ENCODE peak calls at places on chromosomes 7 and 10, in eight cellular contexts. N is HCT116, Z is upper lobe of left lung, B is mammary epithelial cell, X is osteoblast, C is K562, L is SJSA1, K is right lobe of liver. F is an unnamed sample.
A peak's percentile ranks its signal among the peaks of the same experiment; 100 is the strongest.

GRCh38 chr10:14481752-14482151 is 151.0 kb upstream of the FRMD4A start:
- DNase-seq in N (no peak), Z (no peak), B (no peak), X (no peak), C (no peak), L (peak; percentile 73), K (no peak), F (no peak)

GRCh38 chr10:44313706-44314307 is 71.1 kb downstream of the CXCL12 start:
- DNase-seq in N (no peak), Z (no peak), B (no peak), X (no peak), C (no peak), L (no peak), K (no peak), F (no peak)

GRCh38 chr7:80831996-80832395 is 86.9 kb downstream of the SEMA3C start:
- DNase-seq in N (no peak), Z (no peak), B (peak; percentile 41), X (no peak), C (no peak), L (no peak), K (no peak), F (no peak)

GRCh38 chr10:129971381-129972144 is 7.5 kb upstream of the EBF3 start:
- DNase-seq in N (no peak), Z (peak; percentile 37), B (no peak), X (peak; percentile 100), C (peak; percentile 61), L (no peak), K (no peak), F (peak; percentile 82)

GRCh38 chr10:33041783-33042437 is 83.9 kb upstream of the ITGB1 start:
- DNase-seq in N (no peak), Z (no peak), B (no peak), X (no peak), C (no peak), L (no peak), K (no peak), F (peak; percentile 58)

GRCh38 chr7:95324396-95324795 is at the start of gene PON1:
- DNase-seq in N (no peak), Z (no peak), B (no peak), X (no peak), C (peak; percentile 13), L (no peak), K (peak; percentile 94), F (no peak)

GRCh38 chr7:18515067-18515466 is 19.5 kb downstream of the HDAC9 start:
- DNase-seq in N (no peak), Z (no peak), B (no peak), X (no peak), C (no peak), L (no peak), K (no peak), F (peak; percentile 91)

GRCh38 chr10:117987242-117987909 is 59.4 kb downstream of the RAB11FIP2 start:
- DNase-seq in N (no peak), Z (no peak), B (peak; percentile 18), X (no peak), C (no peak), L (no peak), K (no peak), F (no peak)

GRCh38 chr10:127069436-127069835 is 127.0 kb downstream of the INSYN2A start:
- DNase-seq in N (no peak), Z (no peak), B (no peak), X (no peak), C (no peak), L (no peak), K (no peak), F (no peak)

GRCh38 chr10:72239409-72239808 is 23.3 kb upstream of the ASCC1 start:
- DNase-seq in N (no peak), Z (no peak), B (no peak), X (no peak), C (no peak), L (no peak), K (no peak), F (no peak)

GRCh38 chr10:72241853-72242252 is 25.8 kb upstream of the ASCC1 start:
- DNase-seq in N (no peak), Z (no peak), B (no peak), X (no peak), C (no peak), L (no peak), K (no peak), F (no peak)

GRCh38 chr10:72235544-72236279 is 19.6 kb upstream of the ASCC1 start:
- DNase-seq in N (no peak), Z (no peak), B (no peak), X (no peak), C (no peak), L (no peak), K (no peak), F (no peak)

GRCh38 chr10:72240371-72240770 is 24.3 kb upstream of the ASCC1 start:
- DNase-seq in N (no peak), Z (no peak), B (no peak), X (no peak), C (no peak), L (no peak), K (no peak), F (no peak)

DNA sequence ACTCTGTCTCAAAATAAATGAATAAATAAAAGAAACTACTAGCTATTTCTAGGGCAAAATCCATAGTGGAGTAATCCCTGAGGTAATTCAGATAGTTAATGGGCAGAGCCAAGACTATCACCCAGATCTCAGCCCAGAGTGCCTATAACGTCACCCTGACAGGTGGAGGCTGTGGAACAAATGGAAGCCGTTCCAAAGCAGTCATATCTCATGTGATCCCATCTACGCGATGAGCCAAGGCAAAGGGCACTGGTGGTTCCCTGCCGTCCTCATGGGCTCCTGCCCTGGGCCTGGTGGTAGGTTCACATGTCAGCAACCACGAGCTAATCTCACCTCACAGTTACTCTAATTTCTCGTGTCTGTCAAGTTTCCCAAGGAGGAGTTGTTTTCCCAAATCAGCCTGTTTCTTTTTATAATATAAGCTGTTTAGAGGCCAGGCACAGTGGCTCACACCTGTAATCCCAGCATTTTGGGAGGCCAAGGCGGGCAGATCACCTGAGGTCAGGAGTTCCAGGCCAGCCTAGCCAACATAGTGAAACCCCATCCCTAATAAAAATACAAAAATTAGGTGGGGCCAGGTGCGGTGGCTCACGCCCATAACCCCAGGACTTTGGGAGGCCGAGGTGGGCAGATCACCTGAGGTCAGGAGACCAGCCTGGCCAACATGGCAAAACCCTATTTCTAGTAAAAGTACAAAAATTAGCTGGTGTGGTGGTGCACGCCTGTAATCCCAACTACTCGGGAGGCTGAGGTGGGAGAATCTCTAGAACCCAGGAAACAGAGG is 22.5 kb upstream of the ASCC1 start:
- DNase-seq in N (no peak), Z (no peak), B (no peak), X (no peak), C (no peak), L (no peak), K (peak; percentile 72), F (no peak)
- H3K4me1 ChIP-seq in N (no peaks in the 10 kb centered on the region), Z (peaks cover 28% of the 10 kb centered on the region), B (peaks cover 7% of the 10 kb centered on the region), X (peaks cover 11% of the 10 kb centered on the region), C (no peaks in the 10 kb centered on the region), L (peaks cover 25% of the 10 kb centered on the region), K (no peaks in the 10 kb centered on the region), F (no peaks in the 10 kb centered on the region)

DNA sequence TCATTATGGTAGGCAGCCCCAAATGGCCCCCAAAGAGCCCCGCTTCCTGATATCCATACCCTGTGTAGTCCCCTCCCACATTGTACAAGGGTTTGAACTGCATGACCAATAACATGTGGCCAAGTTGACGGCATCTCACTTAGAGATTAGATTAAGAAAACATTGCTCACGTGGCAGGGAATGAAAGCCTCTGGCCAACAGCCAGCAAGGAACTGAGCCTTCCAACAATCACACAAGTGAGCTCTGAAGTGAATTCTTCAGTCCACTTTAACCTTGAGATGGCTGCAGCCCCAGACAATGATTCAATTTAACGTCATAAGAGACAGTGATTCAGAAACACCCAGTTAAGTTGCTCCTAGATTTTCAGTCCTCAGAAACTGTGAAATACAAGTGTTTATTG is 165.9 kb upstream of the PLXNA4 start:
- DNase-seq in N (no peak), Z (peak; percentile 75), B (peak; percentile 57), X (peak; percentile 86), C (no peak), L (no peak), K (no peak), F (no peak)
- H3K4me3 ChIP-seq in N (no peak overlapping the region), Z (no peak overlapping the region), B (no peak overlapping the region), X (no peak overlapping the region), C (no peak overlapping the region), L (no peak overlapping the region), K (no peak overlapping the region), F (no peak overlapping the region)

GRCh38 chr10:101724446-101724845 is 29.5 kb upstream of the FBXW4 start:
- DNase-seq in N (no peak), Z (no peak), B (no peak), X (no peak), C (no peak), L (no peak), K (no peak), F (no peak)
- H3K4me1 ChIP-seq in N (no peaks in the 10 kb centered on the region), Z (no peaks in the 10 kb centered on the region), B (no peaks in the 10 kb centered on the region), X (no peaks in the 10 kb centered on the region), C (no peaks in the 10 kb centered on the region), L (no peaks in the 10 kb centered on the region), K (no peaks in the 10 kb centered on the region), F (peaks cover 38% of the 10 kb centered on the region)

DNA sequence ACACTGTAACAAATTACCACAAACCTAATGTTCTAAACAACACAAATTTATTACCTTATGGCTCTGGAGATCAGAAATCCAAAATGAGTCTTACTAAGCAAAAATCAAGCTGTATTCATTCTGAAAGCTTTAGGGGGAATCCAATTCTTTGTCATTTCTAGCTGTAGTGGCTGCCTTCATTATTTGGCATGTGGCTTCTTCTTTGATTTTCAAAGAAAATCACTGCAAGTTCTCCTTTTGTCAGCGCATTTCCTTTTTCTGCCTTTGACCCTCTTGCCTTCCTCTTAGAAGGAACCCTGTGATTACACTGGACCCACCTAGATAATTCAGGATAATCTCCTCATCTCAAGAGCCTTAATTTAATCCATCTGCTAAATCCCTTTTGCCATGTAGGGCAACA is 36.9 kb downstream of the ZPBP start:
- DNase-seq in N (no peak), Z (no peak), B (no peak), X (no peak), C (no peak), L (no peak), K (no peak), F (no peak)
- H3K4me3 ChIP-seq in N (no peak overlapping the region), Z (no peak overlapping the region), B (no peak overlapping the region), X (no peak overlapping the region), C (no peak overlapping the region), L (no peak overlapping the region), K (no peak overlapping the region), F (no peak overlapping the region)